ENCODE peak calls at places on chromosome 18, in nine cellular contexts. One of them, this sample, is unnamed.

GRCh38 chr18:54958711-54959625 is at the start of gene CCDC68:
- DNase-seq in A549: peak
- DNase-seq in fibroblast of lung: peak
- DNase-seq in neuronal stem cell: peak
- DNase-seq in HCT116: no peak
- DNase-seq in neural progenitor cell: peak
- DNase-seq in hepatocyte: peak
- DNase-seq in GM23248: peak
- DNase-seq in mesendoderm: peak
- DNase-seq in this sample: no peak

GRCh38 chr18:46373787-46374186 is 269.6 kb downstream of the HAUS1 start:
- DNase-seq in hepatocyte: no peak
- DNase-seq in mesendoderm: no peak
- DNase-seq in A549: no peak
- DNase-seq in neural progenitor cell: peak
- DNase-seq in HCT116: no peak
- DNase-seq in GM23248: no peak
- DNase-seq in fibroblast of lung: no peak
- DNase-seq in neuronal stem cell: no peak
- DNase-seq in this sample: no peak

GRCh38 chr18:77815666-77816338 is 566.2 kb downstream of the GALR1 start:
- DNase-seq in GM23248: no peak
- DNase-seq in neural progenitor cell: no peak
- DNase-seq in neuronal stem cell: no peak
- DNase-seq in hepatocyte: no peak
- DNase-seq in HCT116: no peak
- DNase-seq in mesendoderm: no peak
- DNase-seq in fibroblast of lung: no peak
- DNase-seq in A549: no peak
- DNase-seq in this sample: no peak

GRCh38 chr18:24659837-24660720 is 199.6 kb downstream of the HRH4 start:
- DNase-seq in HCT116: no peak
- DNase-seq in A549: no peak
- DNase-seq in fibroblast of lung: no peak
- DNase-seq in neural progenitor cell: no peak
- DNase-seq in hepatocyte: no peak
- DNase-seq in GM23248: peak
- DNase-seq in neuronal stem cell: no peak
- DNase-seq in mesendoderm: no peak
- DNase-seq in this sample: peak

GRCh38 chr18:45102863-45103262 is 422.2 kb downstream of the SETBP1 start:
- DNase-seq in neuronal stem cell: no peak
- DNase-seq in fibroblast of lung: no peak
- DNase-seq in neural progenitor cell: peak
- DNase-seq in A549: no peak
- DNase-seq in GM23248: no peak
- DNase-seq in mesendoderm: peak
- DNase-seq in HCT116: no peak
- DNase-seq in hepatocyte: no peak
- DNase-seq in this sample: peak

GRCh38 chr18:9055626-9056025 is 46.9 kb upstream of the NDUFV2 start:
- DNase-seq in fibroblast of lung: no peak
- DNase-seq in neural progenitor cell: no peak
- DNase-seq in mesendoderm: no peak
- DNase-seq in neuronal stem cell: no peak
- DNase-seq in hepatocyte: no peak
- DNase-seq in HCT116: no peak
- DNase-seq in A549: no peak
- DNase-seq in GM23248: no peak
- DNase-seq in this sample: no peak

GRCh38 chr18:11518788-11519685 is 90.4 kb upstream of the SLC35G4 start:
- DNase-seq in HCT116: peak
- DNase-seq in A549: peak
- DNase-seq in neural progenitor cell: peak
- DNase-seq in hepatocyte: peak
- DNase-seq in GM23248: peak
- DNase-seq in mesendoderm: peak
- DNase-seq in neuronal stem cell: peak
- DNase-seq in fibroblast of lung: peak
- DNase-seq in this sample: peak

GRCh38 chr18:47953471-47953931 is 23.0 kb upstream of the SMAD2 start:
- DNase-seq in HCT116: no peak
- DNase-seq in GM23248: peak
- DNase-seq in mesendoderm: peak
- DNase-seq in hepatocyte: no peak
- DNase-seq in neural progenitor cell: peak
- DNase-seq in fibroblast of lung: peak
- DNase-seq in neuronal stem cell: no peak
- DNase-seq in A549: no peak
- DNase-seq in this sample: peak

GRCh38 chr18:76450452-76450851 is 44.6 kb downstream of the ZNF516 start:
- DNase-seq in A549: no peak
- DNase-seq in neural progenitor cell: no peak
- DNase-seq in mesendoderm: no peak
- DNase-seq in neuronal stem cell: no peak
- DNase-seq in HCT116: no peak
- DNase-seq in hepatocyte: no peak
- DNase-seq in GM23248: peak
- DNase-seq in fibroblast of lung: peak
- DNase-seq in this sample: no peak

GRCh38 chr18:77054288-77054605 is 78.3 kb downstream of the MBP start:
- DNase-seq in A549: no peak
- DNase-seq in neural progenitor cell: no peak
- DNase-seq in HCT116: no peak
- DNase-seq in GM23248: no peak
- DNase-seq in hepatocyte: no peak
- DNase-seq in mesendoderm: no peak
- DNase-seq in neuronal stem cell: no peak
- DNase-seq in fibroblast of lung: no peak
- DNase-seq in this sample: peak

GRCh38 chr18:44143054-44143453 is 537.6 kb upstream of the SETBP1 start:
- DNase-seq in A549: no peak
- DNase-seq in GM23248: no peak
- DNase-seq in hepatocyte: no peak
- DNase-seq in neuronal stem cell: no peak
- DNase-seq in neural progenitor cell: no peak
- DNase-seq in HCT116: no peak
- DNase-seq in fibroblast of lung: peak
- DNase-seq in mesendoderm: no peak
- DNase-seq in this sample: no peak

GRCh38 chr18:77230645-77231044 is 19.0 kb upstream of the GALR1 start:
- DNase-seq in fibroblast of lung: no peak
- DNase-seq in neuronal stem cell: no peak
- DNase-seq in GM23248: no peak
- DNase-seq in HCT116: no peak
- DNase-seq in mesendoderm: no peak
- DNase-seq in neural progenitor cell: no peak
- DNase-seq in A549: no peak
- DNase-seq in hepatocyte: no peak
- DNase-seq in this sample: no peak

GRCh38 chr18:3624546-3624817 is 174.5 kb downstream of the TGIF1 start:
- DNase-seq in GM23248: no peak
- DNase-seq in A549: no peak
- DNase-seq in neuronal stem cell: no peak
- DNase-seq in HCT116: no peak
- DNase-seq in hepatocyte: no peak
- DNase-seq in mesendoderm: no peak
- DNase-seq in fibroblast of lung: no peak
- DNase-seq in neural progenitor cell: no peak
- DNase-seq in this sample: no peak
- H3K4me2 ChIP-seq in GM23248: peak
- H3K4me2 ChIP-seq in A549: peak
- H3K4me2 ChIP-seq in neuronal stem cell: no peak
- H3K4me2 ChIP-seq in HCT116: peak
- H3K4me2 ChIP-seq in hepatocyte: peak
- H3K4me2 ChIP-seq in mesendoderm: no peak
- H3K4me2 ChIP-seq in fibroblast of lung: peak
- H3K4me2 ChIP-seq in neural progenitor cell: peak
- H3K4me2 ChIP-seq in this sample: no peak

DNA sequence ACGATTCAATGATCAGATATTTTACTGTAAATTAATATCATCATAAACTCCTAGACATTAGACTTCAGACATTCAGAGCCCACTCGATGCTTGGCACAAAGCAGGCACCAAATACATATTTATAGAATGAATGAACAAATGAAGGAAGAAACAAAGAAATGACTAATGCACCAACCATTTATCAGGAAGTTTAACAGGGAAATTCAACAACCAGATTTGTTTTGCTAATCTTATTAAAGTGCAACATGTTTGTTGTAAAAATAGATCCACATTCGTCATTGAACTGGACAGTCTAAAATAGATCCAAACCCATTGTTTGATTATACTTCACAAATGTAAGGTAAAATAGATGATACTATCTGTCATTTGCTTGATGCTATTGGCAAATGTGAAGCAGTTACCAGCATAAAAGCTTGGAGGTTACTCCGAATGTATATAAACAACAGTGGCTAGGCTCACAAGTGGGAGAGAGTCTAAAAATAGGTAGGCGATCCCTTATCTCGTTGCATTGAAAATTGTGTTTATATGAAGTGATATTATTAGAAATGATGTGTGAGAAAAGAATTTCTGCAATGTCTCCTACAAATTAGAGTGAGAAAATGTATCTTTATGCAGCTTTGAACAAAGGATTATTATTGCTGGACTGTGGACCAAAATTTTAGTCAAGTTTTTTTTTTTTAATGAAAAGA is 246.2 kb downstream of the NEDD4L start:
- DNase-seq in fibroblast of lung: peak
- DNase-seq in neural progenitor cell: no peak
- DNase-seq in mesendoderm: no peak
- DNase-seq in GM23248: peak
- DNase-seq in A549: no peak
- DNase-seq in neuronal stem cell: no peak
- DNase-seq in hepatocyte: no peak
- DNase-seq in HCT116: no peak
- DNase-seq in this sample: no peak
- H3K4me2 ChIP-seq in fibroblast of lung: peak
- H3K4me2 ChIP-seq in neural progenitor cell: no peak
- H3K4me2 ChIP-seq in mesendoderm: no peak
- H3K4me2 ChIP-seq in GM23248: peak
- H3K4me2 ChIP-seq in A549: peak
- H3K4me2 ChIP-seq in neuronal stem cell: no peak
- H3K4me2 ChIP-seq in hepatocyte: no peak
- H3K4me2 ChIP-seq in HCT116: peak
- H3K4me2 ChIP-seq in this sample: no peak

GRCh38 chr18:1976484-1976883 is 594.8 kb downstream of the METTL4 start:
- DNase-seq in GM23248: no peak
- DNase-seq in fibroblast of lung: no peak
- DNase-seq in neural progenitor cell: no peak
- DNase-seq in A549: no peak
- DNase-seq in neuronal stem cell: no peak
- DNase-seq in HCT116: no peak
- DNase-seq in hepatocyte: no peak
- DNase-seq in mesendoderm: no peak
- DNase-seq in this sample: no peak
- H3K4me2 ChIP-seq in GM23248: no peak
- H3K4me2 ChIP-seq in fibroblast of lung: no peak
- H3K4me2 ChIP-seq in neural progenitor cell: no peak
- H3K4me2 ChIP-seq in A549: no peak
- H3K4me2 ChIP-seq in neuronal stem cell: no peak
- H3K4me2 ChIP-seq in HCT116: no peak
- H3K4me2 ChIP-seq in hepatocyte: no peak
- H3K4me2 ChIP-seq in mesendoderm: no peak
- H3K4me2 ChIP-seq in this sample: no peak

GRCh38 chr18:51135361-51135760 is 62.1 kb downstream of the MEX3C start:
- DNase-seq in hepatocyte: no peak
- DNase-seq in A549: peak
- DNase-seq in neural progenitor cell: no peak
- DNase-seq in GM23248: peak
- DNase-seq in fibroblast of lung: peak
- DNase-seq in HCT116: no peak
- DNase-seq in neuronal stem cell: no peak
- DNase-seq in mesendoderm: no peak
- DNase-seq in this sample: no peak
- H3K4me2 ChIP-seq in hepatocyte: no peak
- H3K4me2 ChIP-seq in A549: peak
- H3K4me2 ChIP-seq in neural progenitor cell: no peak
- H3K4me2 ChIP-seq in GM23248: peak
- H3K4me2 ChIP-seq in fibroblast of lung: no peak
- H3K4me2 ChIP-seq in HCT116: no peak
- H3K4me2 ChIP-seq in neuronal stem cell: no peak
- H3K4me2 ChIP-seq in mesendoderm: no peak
- H3K4me2 ChIP-seq in this sample: no peak

GRCh38 chr18:49024808-49025361 is 74.1 kb upstream of the SMAD7 start:
- DNase-seq in HCT116: no peak
- DNase-seq in A549: no peak
- DNase-seq in fibroblast of lung: no peak
- DNase-seq in neural progenitor cell: no peak
- DNase-seq in neuronal stem cell: no peak
- DNase-seq in mesendoderm: no peak
- DNase-seq in hepatocyte: peak
- DNase-seq in GM23248: no peak
- DNase-seq in this sample: peak

GRCh38 chr18:49023281-49023937 is 72.6 kb upstream of the SMAD7 start:
- DNase-seq in GM23248: no peak
- DNase-seq in HCT116: no peak
- DNase-seq in fibroblast of lung: no peak
- DNase-seq in neural progenitor cell: no peak
- DNase-seq in neuronal stem cell: no peak
- DNase-seq in A549: no peak
- DNase-seq in hepatocyte: no peak
- DNase-seq in mesendoderm: no peak
- DNase-seq in this sample: peak

GRCh38 chr18:49024408-49024807 is 73.6 kb upstream of the SMAD7 start:
- DNase-seq in mesendoderm: no peak
- DNase-seq in fibroblast of lung: no peak
- DNase-seq in A549: no peak
- DNase-seq in neuronal stem cell: no peak
- DNase-seq in neural progenitor cell: no peak
- DNase-seq in hepatocyte: no peak
- DNase-seq in HCT116: no peak
- DNase-seq in GM23248: no peak
- DNase-seq in this sample: peak

GRCh38 chr18:49022311-49023280 is 71.8 kb upstream of the SMAD7 start:
- DNase-seq in neuronal stem cell: no peak
- DNase-seq in A549: no peak
- DNase-seq in HCT116: no peak
- DNase-seq in mesendoderm: no peak
- DNase-seq in neural progenitor cell: no peak
- DNase-seq in hepatocyte: peak
- DNase-seq in GM23248: no peak
- DNase-seq in fibroblast of lung: no peak
- DNase-seq in this sample: peak

GRCh38 chr18:49023938-49024341 is 73.2 kb upstream of the SMAD7 start:
- DNase-seq in mesendoderm: no peak
- DNase-seq in GM23248: no peak
- DNase-seq in hepatocyte: peak
- DNase-seq in neural progenitor cell: no peak
- DNase-seq in A549: no peak
- DNase-seq in fibroblast of lung: no peak
- DNase-seq in HCT116: no peak
- DNase-seq in neuronal stem cell: no peak
- DNase-seq in this sample: peak
- H3K4me2 ChIP-seq in mesendoderm: no peak
- H3K4me2 ChIP-seq in GM23248: no peak
- H3K4me2 ChIP-seq in hepatocyte: no peak
- H3K4me2 ChIP-seq in neural progenitor cell: no peak
- H3K4me2 ChIP-seq in A549: no peak
- H3K4me2 ChIP-seq in fibroblast of lung: no peak
- H3K4me2 ChIP-seq in HCT116: no peak
- H3K4me2 ChIP-seq in neuronal stem cell: no peak
- H3K4me2 ChIP-seq in this sample: peak

GRCh38 chr18:35514752-35515459 is 17.1 kb upstream of the INO80C start:
- DNase-seq in HCT116: no peak
- DNase-seq in fibroblast of lung: no peak
- DNase-seq in hepatocyte: no peak
- DNase-seq in A549: no peak
- DNase-seq in GM23248: peak
- DNase-seq in mesendoderm: no peak
- DNase-seq in neuronal stem cell: no peak
- DNase-seq in neural progenitor cell: no peak
- DNase-seq in this sample: no peak
- H3K4me2 ChIP-seq in HCT116: no peak
- H3K4me2 ChIP-seq in fibroblast of lung: no peak
- H3K4me2 ChIP-seq in hepatocyte: no peak
- H3K4me2 ChIP-seq in A549: peak
- H3K4me2 ChIP-seq in GM23248: peak
- H3K4me2 ChIP-seq in mesendoderm: no peak
- H3K4me2 ChIP-seq in neuronal stem cell: no peak
- H3K4me2 ChIP-seq in neural progenitor cell: no peak
- H3K4me2 ChIP-seq in this sample: no peak